ENCODE peak calls at places on chromosomes 1 and 21, in four cellular contexts. H is stimulated activated CD4-positive, alpha-beta T cell treated with anti-CD3 and anti-CD28 coated beads, Interleukin-2, amount 100 ng/mL, for 48 hours; Q is activated CD8-positive, alpha-beta T cell treated with anti-CD3 and anti-CD28 coated beads for 36 hours; T is NCI-H460. V is an unnamed sample.

GRCh38 chr21:17911628-17912027 is 92.5 kb upstream of the C21orf91 start:
- DNase-seq in T (no peak), H (no peak), Q (no peak), V (no peak)

GRCh38 chr1:184910005-184910404 is 64.3 kb downstream of the NIBAN1 start:
- DNase-seq in Q (no peak), H (no peak), T (no peak), V (no peak)

GRCh38 chr1:106022312-106022902 is 1034.1 kb upstream of the PRMT6 start:
- DNase-seq in Q (no peak), H (no peak), T (no peak), V (peak; percentile 22)

GRCh38 chr1:43617011-43617410 is 32.9 kb upstream of the KDM4A start:
- DNase-seq in H (no peak), T (no peak), Q (no peak), V (no peak)

GRCh38 chr1:61337981-61338848 is 255.9 kb downstream of the NFIA start:
- DNase-seq in Q (no peak), H (no peak), T (peak; percentile 80), V (no peak)

GRCh38 chr1:167669209-167670139 is 39.4 kb downstream of the RCSD1 start:
- DNase-seq in Q (no peak), T (no peak), H (no peak), V (no peak)

GRCh38 chr1:111628153-111628552 is 8.6 kb downstream of the RAP1A start:
- DNase-seq in H (no peak), T (no peak), Q (no peak), V (no peak)

GRCh38 chr1:113868387-113869083 is 3.0 kb downstream of the PTPN22 start:
- DNase-seq in T (no peak), Q (peak; percentile 31), H (no peak), V (no peak)

GRCh38 chr1:11058026-11058425 is 1.8 kb downstream of the SRM start:
- DNase-seq in T (no peak), H (no peak), Q (no peak), V (no peak)

GRCh38 chr1:241738284-241738683 is 86.2 kb downstream of the WDR64 start:
- DNase-seq in H (no peak), T (no peak), Q (no peak), V (no peak)

GRCh38 chr1:170285027-170285426 is 139.3 kb downstream of the NTMT2 start:
- DNase-seq in Q (no peak), H (no peak), T (no peak), V (no peak)

GRCh38 chr1:36322786-36323635 is 434 bp downstream of the EVA1B start:
- DNase-seq in T (no peak), H (no peak), Q (peak; percentile 81), V (no peak)

GRCh38 chr1:77021637-77022036 is 154.4 kb downstream of the ST6GALNAC5 start:
- DNase-seq in Q (no peak), H (no peak), T (no peak), V (no peak)

GRCh38 chr1:207867136-207868081 is 43.5 kb downstream of the CD34 start:
- DNase-seq in T (no peak), H (no peak), Q (peak; percentile 45), V (no peak)

GRCh38 chr1:98035587-98035986 is 114.8 kb upstream of the DPYD start:
- DNase-seq in Q (no peak), T (no peak), H (no peak), V (no peak)

GRCh38 chr21:29546071-29546470 is 247.3 kb downstream of the BACH1 start:
- DNase-seq in H (no peak), T (no peak), Q (no peak), V (no peak)

GRCh38 chr1:17875171-17875881 is 120.2 kb downstream of the ACTL8 start:
- DNase-seq in H (no peak), Q (no peak), T (no peak), V (no peak)

GRCh38 chr1:244367399-244368114 is 84.2 kb downstream of the ADSS2 start:
- DNase-seq in T (no peak), H (no peak), Q (no peak), V (no peak)

GRCh38 chr1:104855550-104855949 is 1105.9 kb downstream of the AMY1C start:
- DNase-seq in H (no peak), Q (no peak), T (no peak), V (no peak)

GRCh38 chr1:111192643-111193519 is 7.6 kb downstream of the DENND2D start:
- DNase-seq in H (no peak), Q (no peak), T (no peak), V (no peak)

GRCh38 chr1:212700892-212701819 is 1.5 kb upstream of the BATF3 start:
- DNase-seq in H (no peak), Q (peak; percentile 55), T (peak; percentile 38), V (no peak)

GRCh38 chr1:31674626-31675025 is 29.2 kb downstream of the COL16A1 start:
- DNase-seq in H (no peak), Q (no peak), T (no peak), V (no peak)

GRCh38 chr21:36178349-36178748 is 21.7 kb downstream of the DOP1B start:
- DNase-seq in Q (no peak), T (no peak), H (no peak), V (no peak)

GRCh38 chr1:245353915-245354775 is 199.4 kb downstream of the KIF26B start:
- DNase-seq in Q (peak; percentile 28), H (no peak), T (no peak), V (no peak)

GRCh38 chr1:240385985-240386978 is 225.7 kb downstream of the GREM2 start:
- DNase-seq in T (peak; percentile 86), Q (no peak), H (no peak), V (no peak)

GRCh38 chr21:44713846-44714245 is 2.5 kb upstream of the TSPEAR start:
- DNase-seq in T (no peak), H (no peak), Q (no peak), V (no peak)

GRCh38 chr1:224759570-224760562 is 143.7 kb downstream of the CNIH3 start:
- DNase-seq in T (no peak), Q (no peak), H (no peak), V (no peak)

GRCh38 chr1:206496131-206496793 is 11.1 kb upstream of the RASSF5 start:
- DNase-seq in H (no peak), Q (no peak), T (no peak), V (no peak)

GRCh38 chr21:14603202-14603601 is 57.1 kb upstream of the SAMSN1 start:
- DNase-seq in T (no peak), H (no peak), Q (no peak), V (no peak)

GRCh38 chr1:208538078-208538477 is 293.9 kb upstream of the PLXNA2 start:
- DNase-seq in T (no peak), H (no peak), Q (no peak), V (no peak)

GRCh38 chr1:43620956-43621355 is 29.0 kb upstream of the KDM4A start:
- DNase-seq in T (no peak), H (no peak), Q (no peak), V (no peak)

GRCh38 chr1:240086726-240087125 is 5.0 kb upstream of the FMN2 start:
- DNase-seq in Q (no peak), H (no peak), T (no peak), V (no peak)

GRCh38 chr21:36347278-36347961 is 27.4 kb downstream of the MORC3 start:
- DNase-seq in Q (no peak), T (no peak), H (no peak), V (no peak)

GRCh38 chr1:55235722-55236121 is 20.6 kb upstream of the USP24 start:
- DNase-seq in Q (no peak), T (no peak), H (no peak), V (no peak)

GRCh38 chr1:96306809-96307208 is 414.8 kb upstream of the PTBP2 start:
- DNase-seq in H (no peak), T (no peak), Q (no peak), V (no peak)